ENCODE peak calls at places on chromosome 21, in seven cellular contexts. I, B, J, G, Z, M and D are unnamed samples.

GRCh38 chr21:46125846-46126301 is 28.0 kb downstream of the COL6A2 start:
- DNase-seq in I (no peak), Z (no peak), G (no peak), J (no peak), M (no peak), B (no peak), D (no peak)

GRCh38 chr21:35136586-35137254 is 87.6 kb upstream of the RUNX1 start:
- DNase-seq in B (peak; percentile 62), J (peak; percentile 72), M (no peak), Z (peak; percentile 62), G (peak; percentile 16), I (no peak), D (peak; percentile 70)

GRCh38 chr21:36005879-36006400 is 54.4 kb downstream of the SETD4 start:
- DNase-seq in Z (no peak), M (no peak), G (no peak), B (no peak), I (no peak), J (no peak), D (no peak)

GRCh38 chr21:32468567-32469175 is 56.2 kb downstream of the EVA1C start:
- DNase-seq in J (no peak), I (no peak), Z (no peak), M (no peak), G (no peak), B (no peak), D (no peak)

GRCh38 chr21:34952701-34953100 is 96.4 kb downstream of the RUNX1 start:
- DNase-seq in J (no peak), Z (no peak), I (no peak), M (no peak), G (no peak), B (no peak), D (no peak)

GRCh38 chr21:33541105-33541711 is 709 bp downstream of the GART start:
- DNase-seq in Z (peak; percentile 39), M (no peak), J (no peak), I (no peak), B (peak; percentile 39), G (no peak), D (peak; percentile 36)

GRCh38 chr21:45390121-45390751 is 14.7 kb upstream of the COL18A1 start:
- DNase-seq in B (no peak), J (no peak), I (no peak), Z (no peak), M (no peak), G (no peak), D (no peak)

GRCh38 chr21:15300131-15300530 is 235.3 kb upstream of the NRIP1 start:
- DNase-seq in Z (no peak), J (no peak), I (no peak), B (no peak), G (no peak), M (no peak), D (no peak)

GRCh38 chr21:45414396-45415187 is 9.6 kb downstream of the COL18A1 start:
- DNase-seq in G (no peak), J (no peak), B (no peak), Z (no peak), M (no peak), I (no peak), D (no peak)

GRCh38 chr21:16992448-16992847 is 520.4 kb upstream of the CXADR start:
- DNase-seq in I (no peak), M (no peak), B (no peak), J (no peak), G (no peak), Z (no peak), D (no peak)

GRCh38 chr21:19553930-19554615 is 1150.5 kb upstream of the TMPRSS15 start:
- DNase-seq in G (no peak), J (no peak), M (no peak), Z (no peak), B (no peak), I (no peak), D (no peak)

GRCh38 chr21:35265170-35265877 is 216.2 kb upstream of the RUNX1 start:
- DNase-seq in G (no peak), B (peak; percentile 79), I (no peak), Z (no peak), M (peak; percentile 41), J (peak; percentile 52), D (peak; percentile 78)

GRCh38 chr21:45631540-45631939 is 12.0 kb upstream of the PCBP3 start:
- DNase-seq in J (no peak), B (no peak), G (no peak), M (no peak), I (no peak), Z (no peak), D (no peak)

GRCh38 chr21:15054606-15055239 is 10.1 kb downstream of the NRIP1 start:
- DNase-seq in B (no peak), J (no peak), G (no peak), Z (no peak), I (no peak), M (no peak), D (no peak)

GRCh38 chr21:45894891-45895777 is 86.4 kb upstream of the COL6A1 start:
- DNase-seq in B (no peak), G (no peak), Z (no peak), I (no peak), M (no peak), J (no peak), D (no peak)

GRCh38 chr21:46437511-46437910 is 21.2 kb upstream of the DIP2A start:
- DNase-seq in M (no peak), Z (no peak), B (no peak), I (no peak), J (no peak), G (no peak), D (no peak)

GRCh38 chr21:28480091-28480869 is 512.4 kb downstream of the LTN1 start:
- DNase-seq in Z (no peak), G (no peak), I (no peak), B (no peak), M (no peak), J (no peak), D (no peak)

GRCh38 chr21:44957047-44957831 is 17.4 kb downstream of the SLX9 start:
- DNase-seq in I (no peak), J (no peak), G (no peak), Z (no peak), B (no peak), M (no peak), D (no peak)

GRCh38 chr21:35191128-35191527 is 142.0 kb upstream of the RUNX1 start:
- DNase-seq in G (no peak), Z (no peak), M (no peak), I (no peak), B (no peak), J (no peak), D (no peak)

GRCh38 chr21:16113052-16113715 is 383.4 kb downstream of the USP25 start:
- DNase-seq in J (no peak), G (no peak), B (peak; percentile 16), M (no peak), Z (no peak), I (no peak), D (peak; percentile 40)

GRCh38 chr21:44442266-44443125 is 12.8 kb upstream of the LRRC3 start:
- DNase-seq in B (no peak), J (no peak), G (no peak), M (no peak), Z (no peak), I (no peak), D (no peak)

GRCh38 chr21:24290151-24290833 is 1317.0 kb downstream of the MRPL39 start:
- DNase-seq in M (no peak), J (no peak), B (no peak), Z (no peak), G (no peak), I (no peak), D (no peak)

GRCh38 chr21:25329227-25329626 is 278.1 kb downstream of the MRPL39 start:
- DNase-seq in I (no peak), G (no peak), M (no peak), J (no peak), Z (peak; percentile 66), B (peak; percentile 91), D (peak; percentile 85)

GRCh38 chr21:40667964-40668363 is 179.0 kb downstream of the DSCAM start:
- DNase-seq in M (no peak), I (no peak), B (no peak), Z (no peak), J (no peak), G (no peak), D (no peak)

GRCh38 chr21:45126085-45126687 is 51.8 kb downstream of the ADARB1 start:
- DNase-seq in G (no peak), B (no peak), I (no peak), J (no peak), Z (no peak), M (peak; percentile 18), D (no peak)

GRCh38 chr21:39463308-39463707 is 11.5 kb downstream of the SH3BGR start:
- DNase-seq in I (no peak), Z (no peak), B (no peak), M (no peak), J (no peak), G (no peak), D (no peak)
- H3K27me3 ChIP-seq in I (no peaks in the 10 kb centered on the region), Z (no peaks in the 10 kb centered on the region), B (no peaks in the 10 kb centered on the region), M (no peaks in the 10 kb centered on the region), J (no peaks in the 10 kb centered on the region), G (no peaks in the 10 kb centered on the region), D (no peaks in the 10 kb centered on the region)

DNA sequence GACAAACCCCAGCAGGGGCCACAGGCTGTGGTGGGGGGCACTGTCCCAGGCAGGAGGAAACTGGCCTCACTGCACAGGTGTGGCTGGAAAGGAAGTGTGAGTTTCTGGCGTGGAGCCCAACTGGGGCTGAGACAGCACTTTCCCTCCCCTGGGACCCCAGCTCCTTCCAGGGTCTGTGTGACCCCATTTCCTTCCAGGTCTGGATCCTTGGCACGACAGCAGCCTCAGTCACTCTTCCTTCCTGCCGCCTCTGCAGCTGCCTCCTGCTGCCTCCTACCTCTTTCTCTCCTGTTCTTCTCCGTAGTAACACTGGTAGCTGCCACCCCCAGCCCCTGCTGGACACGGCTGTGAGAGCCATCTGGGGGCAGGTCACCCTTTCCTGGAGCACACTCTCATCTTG is 88.0 kb downstream of the SIK1 start:
- DNase-seq in I (no peak), B (no peak), M (peak; percentile 27), J (no peak), Z (no peak), G (no peak), D (no peak)
- H3K4me3 ChIP-seq in I (no peak overlapping the region), B (no peak overlapping the region), M (no peak overlapping the region), J (no peak overlapping the region), Z (no peak overlapping the region), G (no peak overlapping the region), D (no peak overlapping the region)

GRCh38 chr21:37371041-37371397 is 4.4 kb downstream of the DYRK1A start:
- DNase-seq in J (no peak), I (no peak), G (no peak), B (no peak), Z (no peak), M (no peak), D (no peak)
- H3K4me1 ChIP-seq in J (peaks cover 42% of the 10 kb centered on the region), I (peaks cover 64% of the 10 kb centered on the region), G (peaks cover 66% of the 10 kb centered on the region), B (peaks cover 6% of the 10 kb centered on the region), Z (peaks cover 37% of the 10 kb centered on the region), M (peaks cover 50% of the 10 kb centered on the region), D (peaks cover 58% of the 10 kb centered on the region)

GRCh38 chr21:18547347-18547746 is 143.8 kb upstream of the TMPRSS15 start:
- DNase-seq in J (no peak), Z (no peak), B (no peak), M (no peak), G (no peak), I (no peak), D (no peak)

GRCh38 chr21:18549214-18549905 is 145.8 kb upstream of the TMPRSS15 start:
- DNase-seq in B (no peak), J (no peak), Z (no peak), M (no peak), G (no peak), I (no peak), D (no peak)

GRCh38 chr21:18550361-18550760 is 146.8 kb upstream of the TMPRSS15 start:
- DNase-seq in J (no peak), B (no peak), G (no peak), I (no peak), Z (no peak), M (no peak), D (no peak)

GRCh38 chr21:18545908-18546307 is 142.3 kb upstream of the TMPRSS15 start:
- DNase-seq in J (no peak), G (no peak), Z (no peak), I (no peak), B (no peak), M (no peak), D (no peak)

GRCh38 chr21:18548249-18548648 is 144.7 kb upstream of the TMPRSS15 start:
- DNase-seq in G (no peak), J (no peak), B (no peak), I (no peak), M (no peak), Z (no peak), D (no peak)
- H3K27me3 ChIP-seq in G (no peaks in the 10 kb centered on the region), J (no peaks in the 10 kb centered on the region), B (no peaks in the 10 kb centered on the region), I (no peaks in the 10 kb centered on the region), M (no peaks in the 10 kb centered on the region), Z (no peaks in the 10 kb centered on the region), D (no peaks in the 10 kb centered on the region)